ENCODE peak calls at places on chromosomes 7 and 10, in ten cellular contexts. E is CD4-positive, alpha-beta T cell; L is heart right ventricle; H is fibroblast of lung; M is bronchial epithelial cell; Z is PC-9; R is GM13977; V is OCI-LY7; U is keratinocyte; D is K562. X is an unnamed sample.

GRCh38 chr7:17405786-17406185 is 107.3 kb downstream of the AHR start:
- DNase-seq in E (no peak), L (no peak), H (peak), M (peak), Z (peak), R (no peak), V (no peak), U (no peak), D (no peak), X (peak)

GRCh38 chr7:114530074-114530611 is 115.5 kb downstream of the FOXP2 start:
- DNase-seq in E (no peak), L (no peak), H (peak), M (peak), Z (no peak), R (no peak), V (no peak), U (no peak), D (no peak), X (no peak)

GRCh38 chr7:75611557-75612178 is 119.5 kb downstream of the SPDYE5 start:
- DNase-seq in E (no peak), L (peak), H (peak), M (no peak), Z (peak), R (no peak), V (no peak), U (no peak), D (no peak), X (no peak)

GRCh38 chr7:82284936-82285519 is 158.5 kb downstream of the CACNA2D1 start:
- DNase-seq in E (no peak), L (no peak), H (no peak), M (no peak), Z (no peak), R (no peak), V (no peak), U (no peak), D (no peak), X (no peak)

GRCh38 chr7:76047305-76047810 is 442 bp downstream of the STYXL1 start:
- DNase-seq in E (no peak), L (no peak), H (no peak), M (peak), Z (no peak), R (peak), V (peak), U (no peak), D (no peak), X (no peak)

GRCh38 chr10:86971146-86971991 is 3.1 kb downstream of the ADIRF start:
- DNase-seq in E (peak), L (peak), H (peak), M (peak), Z (peak), R (peak), V (no peak), U (no peak), D (no peak), X (peak)

GRCh38 chr7:27560706-27561235 is 101.9 kb downstream of the HIBADH start:
- DNase-seq in E (no peak), L (no peak), H (peak), M (peak), Z (no peak), R (no peak), V (no peak), U (no peak), D (no peak), X (peak)

GRCh38 chr7:85004402-85004801 is 182.5 kb downstream of the SEMA3D start:
- DNase-seq in E (no peak), L (no peak), H (no peak), M (no peak), Z (no peak), R (no peak), V (no peak), U (no peak), D (no peak), X (no peak)

GRCh38 chr10:95278061-95278988 is 12.5 kb downstream of the PDLIM1 start:
- DNase-seq in E (no peak), L (no peak), H (peak), M (no peak), Z (no peak), R (no peak), V (no peak), U (no peak), D (no peak), X (peak)

GRCh38 chr7:155466814-155467675 is 9.1 kb downstream of the EN2 start:
- DNase-seq in E (no peak), L (no peak), H (no peak), M (no peak), Z (no peak), R (peak), V (no peak), U (no peak), D (no peak), X (no peak)

GRCh38 chr10:124539935-124540641 is 78.5 kb downstream of the LHPP start:
- DNase-seq in E (peak), L (peak), H (peak), M (no peak), Z (peak), R (peak), V (peak), U (no peak), D (peak), X (peak)

GRCh38 chr7:46744957-46745699 is 824.1 kb upstream of the IGFBP3 start:
- DNase-seq in E (no peak), L (no peak), H (peak), M (no peak), Z (no peak), R (no peak), V (no peak), U (no peak), D (no peak), X (no peak)

GRCh38 chr7:55325371-55325792 is 39.8 kb upstream of the LANCL2 start:
- DNase-seq in E (no peak), L (peak), H (peak), M (peak), Z (no peak), R (no peak), V (no peak), U (no peak), D (no peak), X (peak)

GRCh38 chr7:146486519-146486918 is 369.9 kb downstream of the CNTNAP2 start:
- DNase-seq in E (no peak), L (no peak), H (no peak), M (no peak), Z (no peak), R (no peak), V (no peak), U (no peak), D (no peak), X (no peak)

GRCh38 chr10:117218654-117219053 is 21.4 kb downstream of the KCNK18 start:
- DNase-seq in E (no peak), L (no peak), H (no peak), M (no peak), Z (no peak), R (no peak), V (no peak), U (no peak), D (peak), X (no peak)

GRCh38 chr7:97024209-97025129 is at the start of gene DLX5:
- DNase-seq in E (no peak), L (peak), H (peak), M (peak), Z (no peak), R (peak), V (no peak), U (no peak), D (no peak), X (no peak)

GRCh38 chr10:129769381-129770116 is 194.5 kb downstream of the EBF3 start:
- DNase-seq in E (no peak), L (no peak), H (no peak), M (no peak), Z (no peak), R (no peak), V (no peak), U (no peak), D (no peak), X (no peak)

GRCh38 chr7:37247881-37248280 is 200.8 kb downstream of the ELMO1 start:
- DNase-seq in E (no peak), L (no peak), H (peak), M (peak), Z (no peak), R (no peak), V (no peak), U (no peak), D (no peak), X (peak)

GRCh38 chr7:112995091-112995824 is 91.4 kb downstream of the GPR85 start:
- DNase-seq in E (no peak), L (peak), H (peak), M (no peak), Z (no peak), R (no peak), V (no peak), U (no peak), D (no peak), X (peak)

GRCh38 chr10:124653811-124654651 is 90.1 kb downstream of the FAM53B start:
- DNase-seq in E (no peak), L (peak), H (no peak), M (peak), Z (no peak), R (no peak), V (no peak), U (peak), D (no peak), X (peak)

GRCh38 chr10:8453587-8453986 is 399.1 kb downstream of the GATA3 start:
- DNase-seq in E (no peak), L (peak), H (peak), M (peak), Z (peak), R (no peak), V (no peak), U (no peak), D (no peak), X (peak)

GRCh38 chr10:48457949-48458661 is 146.8 kb downstream of the ARHGAP22 start:
- DNase-seq in E (no peak), L (no peak), H (no peak), M (no peak), Z (no peak), R (no peak), V (no peak), U (no peak), D (no peak), X (no peak)

GRCh38 chr10:30481603-30482002 is 47.6 kb downstream of the MAP3K8 start:
- DNase-seq in E (no peak), L (no peak), H (no peak), M (peak), Z (no peak), R (no peak), V (no peak), U (no peak), D (no peak), X (no peak)

DNA sequence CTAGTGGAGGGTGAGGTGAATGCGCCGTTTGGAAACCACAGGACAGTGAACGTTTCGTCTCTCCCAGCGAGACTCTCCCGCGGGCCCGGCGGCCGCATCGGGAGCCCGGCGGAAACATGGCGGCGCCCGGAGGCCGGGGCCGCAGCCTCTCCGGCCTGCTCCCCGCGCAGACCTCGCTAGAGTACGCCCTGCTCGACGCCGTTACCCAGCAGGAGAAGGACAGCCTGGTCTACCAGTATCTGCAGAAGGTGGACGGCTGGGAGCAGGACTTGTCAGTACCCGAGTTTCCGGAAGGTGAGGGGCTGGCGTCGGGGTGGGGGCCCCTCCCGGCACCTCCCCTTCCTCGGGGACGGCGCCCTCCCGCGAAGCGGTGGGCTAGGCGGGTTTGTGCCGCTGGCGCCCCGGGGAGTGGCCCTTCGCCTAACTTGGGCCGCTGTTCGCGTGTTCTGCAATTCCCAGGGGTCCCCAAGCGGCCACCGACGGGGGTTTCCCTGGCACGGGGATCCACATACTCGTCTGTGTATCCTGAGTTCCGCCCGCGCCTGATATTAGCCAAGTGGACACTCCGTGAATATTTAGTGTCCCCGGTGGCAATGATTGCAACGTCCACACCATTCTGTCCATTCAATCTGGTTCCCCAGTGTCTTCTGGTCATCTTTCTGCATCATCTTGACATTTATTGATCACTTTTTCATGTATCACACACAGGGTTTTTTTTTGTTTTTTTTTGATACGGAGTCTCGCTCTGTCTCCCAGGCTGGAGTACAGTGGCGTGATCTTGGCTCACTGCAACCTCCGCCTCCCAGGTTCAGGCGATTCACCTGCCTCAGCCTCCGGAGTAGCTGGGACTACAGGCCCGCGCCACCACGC is 531 bp downstream of the NHLRC2 start:
- DNase-seq in E (no peak), L (peak), H (peak), M (peak), Z (peak), R (peak), V (peak), U (no peak), D (peak), X (peak)
- TF ChIP-seq CTCF in E (no peak), L (no peak), H (no peak), M (no peak), Z (no peak), R (peak), V (peak), U (no peak), D (no peak), X (no peak)

GRCh38 chr10:27783660-27784059 is 38.0 kb upstream of the MKX start:
- DNase-seq in E (no peak), L (peak), H (peak), M (peak), Z (no peak), R (no peak), V (peak), U (peak), D (peak), X (peak)
- TF ChIP-seq CTCF in E (no peak), L (no peak), H (no peak), M (no peak), Z (no peak), R (no peak), V (peak), U (peak), D (peak), X (peak)

GRCh38 chr10:82150123-82150900 is 275.3 kb downstream of the NRG3 start:
- DNase-seq in E (no peak), L (peak), H (peak), M (no peak), Z (peak), R (peak), V (peak), U (no peak), D (no peak), X (peak)
- TF ChIP-seq CTCF in E (no peak), L (no peak), H (no peak), M (no peak), Z (peak), R (peak), V (peak), U (no peak), D (no peak), X (peak)

GRCh38 chr10:42428534-42428933 is 209.8 kb downstream of the ZNF33B start:
- DNase-seq in E (no peak), L (no peak), H (no peak), M (peak), Z (no peak), R (no peak), V (peak), U (no peak), D (peak), X (peak)
- TF ChIP-seq CTCF in E (no peak), L (peak), H (no peak), M (peak), Z (peak), R (peak), V (peak), U (peak), D (peak), X (peak)

DNA sequence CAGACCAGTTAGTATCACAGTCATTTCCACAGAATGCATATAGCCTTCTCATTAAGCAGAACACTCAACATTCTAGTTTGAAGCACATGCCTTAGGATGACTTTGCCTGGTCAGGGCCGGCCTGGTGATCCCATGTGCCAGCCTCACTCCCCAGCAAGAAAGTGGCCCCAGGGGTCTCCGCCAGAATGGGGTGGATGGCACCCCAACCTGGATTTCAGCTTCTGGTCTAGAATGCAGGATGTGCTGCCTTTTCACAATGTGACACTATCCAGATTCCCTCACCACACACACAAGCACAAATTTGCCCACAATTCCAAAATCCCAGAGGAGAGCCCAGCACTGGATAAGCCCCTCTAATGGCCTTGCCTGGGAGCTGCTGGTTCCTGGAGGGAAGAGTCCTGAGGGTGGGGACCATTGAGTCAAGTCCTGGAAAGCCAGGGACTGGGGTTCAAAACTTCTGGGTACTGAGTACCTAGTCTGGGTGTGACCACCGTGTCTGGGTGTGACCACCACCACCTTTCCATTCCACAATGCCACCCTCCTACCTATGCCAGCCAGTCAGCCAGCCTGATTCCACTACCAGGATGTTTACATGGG is 41.5 kb upstream of the GPAM start:
- DNase-seq in E (no peak), L (no peak), H (no peak), M (no peak), Z (no peak), R (no peak), V (no peak), U (no peak), D (no peak), X (no peak)
- TF ChIP-seq CTCF in E (no peak), L (no peak), H (no peak), M (no peak), Z (no peak), R (no peak), V (no peak), U (no peak), D (no peak), X (no peak)

X was measured in MCF 10A.